ENCODE peak calls at places on chromosomes 11 and 22, in eight cellular contexts. One of them, this sample, is unnamed. For H3K9me3, the result is how much of the 10 kb centered on the place peaks cover.

GRCh38 chr11:129946965-129947364 is 51.6 kb upstream of the NFRKB start:
- DNase-seq in body of pancreas: no peak
- DNase-seq in CD8-positive, alpha-beta T cell: no peak
- DNase-seq in stomach: no peak
- DNase-seq in WERI-Rb-1: no peak
- DNase-seq in CD4-positive, alpha-beta memory T cell: no peak
- DNase-seq in hepatocyte: no peak
- DNase-seq in neural progenitor cell: no peak
- DNase-seq in this sample: no peak

GRCh38 chr11:70398834-70399680 is 728 bp downstream of the CTTN start:
- DNase-seq in neural progenitor cell: no peak
- DNase-seq in hepatocyte: peak
- DNase-seq in WERI-Rb-1: no peak
- DNase-seq in body of pancreas: peak
- DNase-seq in CD8-positive, alpha-beta T cell: no peak
- DNase-seq in CD4-positive, alpha-beta memory T cell: no peak
- DNase-seq in stomach: peak
- DNase-seq in this sample: no peak

GRCh38 chr11:43582024-43582836 is 98.3 kb upstream of the HSD17B12 start:
- DNase-seq in stomach: no peak
- DNase-seq in CD8-positive, alpha-beta T cell: no peak
- DNase-seq in hepatocyte: no peak
- DNase-seq in body of pancreas: no peak
- DNase-seq in neural progenitor cell: no peak
- DNase-seq in WERI-Rb-1: no peak
- DNase-seq in CD4-positive, alpha-beta memory T cell: no peak
- DNase-seq in this sample: no peak

GRCh38 chr22:25783856-25784255 is 41.9 kb downstream of the MYO18B start:
- DNase-seq in stomach: no peak
- DNase-seq in CD8-positive, alpha-beta T cell: no peak
- DNase-seq in neural progenitor cell: no peak
- DNase-seq in body of pancreas: no peak
- DNase-seq in WERI-Rb-1: no peak
- DNase-seq in hepatocyte: no peak
- DNase-seq in CD4-positive, alpha-beta memory T cell: no peak
- DNase-seq in this sample: no peak

GRCh38 chr11:58739725-58740430 is 8.1 kb upstream of the GLYAT start:
- DNase-seq in stomach: no peak
- DNase-seq in body of pancreas: no peak
- DNase-seq in CD4-positive, alpha-beta memory T cell: no peak
- DNase-seq in hepatocyte: no peak
- DNase-seq in neural progenitor cell: no peak
- DNase-seq in CD8-positive, alpha-beta T cell: no peak
- DNase-seq in WERI-Rb-1: no peak
- DNase-seq in this sample: no peak

GRCh38 chr22:43228330-43228729 is 41.4 kb upstream of the TTLL12 start:
- DNase-seq in hepatocyte: peak
- DNase-seq in CD4-positive, alpha-beta memory T cell: no peak
- DNase-seq in stomach: peak
- DNase-seq in WERI-Rb-1: peak
- DNase-seq in neural progenitor cell: peak
- DNase-seq in body of pancreas: no peak
- DNase-seq in CD8-positive, alpha-beta T cell: peak
- DNase-seq in this sample: no peak

GRCh38 chr11:66547662-66548009 is 933 bp downstream of the ACTN3 start:
- DNase-seq in body of pancreas: no peak
- DNase-seq in neural progenitor cell: peak
- DNase-seq in WERI-Rb-1: no peak
- DNase-seq in stomach: no peak
- DNase-seq in CD4-positive, alpha-beta memory T cell: no peak
- DNase-seq in hepatocyte: no peak
- DNase-seq in CD8-positive, alpha-beta T cell: no peak
- DNase-seq in this sample: no peak

GRCh38 chr22:26590525-26590858 is 560 bp upstream of the TPST2 start:
- DNase-seq in hepatocyte: no peak
- DNase-seq in neural progenitor cell: no peak
- DNase-seq in CD4-positive, alpha-beta memory T cell: no peak
- DNase-seq in body of pancreas: no peak
- DNase-seq in CD8-positive, alpha-beta T cell: no peak
- DNase-seq in WERI-Rb-1: no peak
- DNase-seq in stomach: no peak
- DNase-seq in this sample: no peak

GRCh38 chr11:41246399-41246745 is 213.1 kb downstream of the LRRC4C start:
- DNase-seq in neural progenitor cell: no peak
- DNase-seq in body of pancreas: no peak
- DNase-seq in CD4-positive, alpha-beta memory T cell: no peak
- DNase-seq in stomach: no peak
- DNase-seq in WERI-Rb-1: no peak
- DNase-seq in CD8-positive, alpha-beta T cell: no peak
- DNase-seq in hepatocyte: no peak
- DNase-seq in this sample: no peak

GRCh38 chr11:64854534-64855502 is 10.4 kb upstream of the CDC42BPG start:
- DNase-seq in CD8-positive, alpha-beta T cell: peak
- DNase-seq in WERI-Rb-1: no peak
- DNase-seq in hepatocyte: peak
- DNase-seq in CD4-positive, alpha-beta memory T cell: peak
- DNase-seq in neural progenitor cell: no peak
- DNase-seq in body of pancreas: peak
- DNase-seq in stomach: peak
- DNase-seq in this sample: no peak

GRCh38 chr22:26479043-26479791 is 4.4 kb downstream of the HPS4 start:
- DNase-seq in neural progenitor cell: no peak
- DNase-seq in body of pancreas: no peak
- DNase-seq in CD4-positive, alpha-beta memory T cell: no peak
- DNase-seq in WERI-Rb-1: peak
- DNase-seq in hepatocyte: no peak
- DNase-seq in stomach: no peak
- DNase-seq in CD8-positive, alpha-beta T cell: no peak
- DNase-seq in this sample: no peak

GRCh38 chr11:64339754-64340408 is at the start of gene CCDC88B:
- DNase-seq in neural progenitor cell: no peak
- DNase-seq in body of pancreas: no peak
- DNase-seq in hepatocyte: peak
- DNase-seq in stomach: peak
- DNase-seq in CD4-positive, alpha-beta memory T cell: peak
- DNase-seq in CD8-positive, alpha-beta T cell: peak
- DNase-seq in WERI-Rb-1: peak
- DNase-seq in this sample: peak

GRCh38 chr11:12669930-12670329 is 4.3 kb upstream of the TEAD1 start:
- DNase-seq in CD4-positive, alpha-beta memory T cell: no peak
- DNase-seq in CD8-positive, alpha-beta T cell: no peak
- DNase-seq in hepatocyte: no peak
- DNase-seq in neural progenitor cell: no peak
- DNase-seq in WERI-Rb-1: no peak
- DNase-seq in stomach: no peak
- DNase-seq in body of pancreas: no peak
- DNase-seq in this sample: no peak

GRCh38 chr11:704799-705645 is 1.0 kb upstream of the EPS8L2 start:
- DNase-seq in WERI-Rb-1: no peak
- DNase-seq in CD4-positive, alpha-beta memory T cell: peak
- DNase-seq in body of pancreas: peak
- DNase-seq in neural progenitor cell: no peak
- DNase-seq in hepatocyte: peak
- DNase-seq in stomach: peak
- DNase-seq in CD8-positive, alpha-beta T cell: no peak
- DNase-seq in this sample: no peak

GRCh38 chr11:61752925-61753551 is 602 bp downstream of the MYRF start:
- DNase-seq in body of pancreas: no peak
- DNase-seq in WERI-Rb-1: no peak
- DNase-seq in stomach: no peak
- DNase-seq in CD4-positive, alpha-beta memory T cell: no peak
- DNase-seq in neural progenitor cell: no peak
- DNase-seq in hepatocyte: no peak
- DNase-seq in CD8-positive, alpha-beta T cell: no peak
- DNase-seq in this sample: no peak

GRCh38 chr22:49624421-49625177 is 203.1 kb downstream of the BRD1 start:
- DNase-seq in CD8-positive, alpha-beta T cell: no peak
- DNase-seq in CD4-positive, alpha-beta memory T cell: no peak
- DNase-seq in body of pancreas: no peak
- DNase-seq in stomach: no peak
- DNase-seq in WERI-Rb-1: no peak
- DNase-seq in hepatocyte: no peak
- DNase-seq in neural progenitor cell: no peak
- DNase-seq in this sample: no peak

GRCh38 chr11:129333873-129334272 is 41.8 kb upstream of the BARX2 start:
- DNase-seq in hepatocyte: no peak
- DNase-seq in CD8-positive, alpha-beta T cell: no peak
- DNase-seq in neural progenitor cell: no peak
- DNase-seq in WERI-Rb-1: no peak
- DNase-seq in stomach: no peak
- DNase-seq in body of pancreas: no peak
- DNase-seq in CD4-positive, alpha-beta memory T cell: no peak
- DNase-seq in this sample: no peak

GRCh38 chr11:86398106-86398505 is 23.4 kb downstream of the CCDC81 start:
- DNase-seq in body of pancreas: no peak
- DNase-seq in CD8-positive, alpha-beta T cell: no peak
- DNase-seq in stomach: no peak
- DNase-seq in hepatocyte: no peak
- DNase-seq in CD4-positive, alpha-beta memory T cell: no peak
- DNase-seq in WERI-Rb-1: no peak
- DNase-seq in neural progenitor cell: no peak
- DNase-seq in this sample: no peak

DNA sequence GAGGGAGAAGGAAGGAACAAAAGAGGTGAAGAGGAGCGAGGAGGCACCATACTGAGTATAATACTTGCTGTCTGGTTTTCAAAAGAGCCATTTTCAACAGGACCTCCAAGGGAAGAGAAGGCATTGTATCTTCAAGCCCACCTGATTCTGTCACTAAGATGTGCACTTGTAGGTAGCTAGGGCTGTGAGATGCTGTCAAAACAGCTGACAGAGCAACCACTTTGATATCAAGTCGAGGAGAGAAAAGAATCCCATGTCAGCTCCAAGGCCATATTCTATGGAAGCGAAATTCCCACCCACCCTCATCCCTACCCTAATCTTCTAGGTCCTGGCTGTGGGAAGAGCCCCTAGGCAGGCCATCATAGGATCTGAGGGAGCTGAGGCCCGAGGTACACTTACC is 70.9 kb upstream of the PRDM11 start:
- DNase-seq in hepatocyte: no peak
- DNase-seq in CD4-positive, alpha-beta memory T cell: no peak
- DNase-seq in neural progenitor cell: no peak
- DNase-seq in body of pancreas: no peak
- DNase-seq in CD8-positive, alpha-beta T cell: no peak
- DNase-seq in stomach: no peak
- DNase-seq in WERI-Rb-1: no peak
- DNase-seq in this sample: no peak
- H3K9me3 ChIP-seq in hepatocyte: under half
- H3K9me3 ChIP-seq in CD4-positive, alpha-beta memory T cell: under half
- H3K9me3 ChIP-seq in neural progenitor cell: under half
- H3K9me3 ChIP-seq in body of pancreas: under half
- H3K9me3 ChIP-seq in CD8-positive, alpha-beta T cell: under half
- H3K9me3 ChIP-seq in stomach: under half
- H3K9me3 ChIP-seq in WERI-Rb-1: under half
- H3K9me3 ChIP-seq in this sample: under half

GRCh38 chr22:47798229-47798628 is 1035.8 kb downstream of the TBC1D22A start:
- DNase-seq in CD8-positive, alpha-beta T cell: no peak
- DNase-seq in WERI-Rb-1: no peak
- DNase-seq in hepatocyte: no peak
- DNase-seq in stomach: no peak
- DNase-seq in neural progenitor cell: no peak
- DNase-seq in CD4-positive, alpha-beta memory T cell: no peak
- DNase-seq in body of pancreas: no peak
- DNase-seq in this sample: no peak
- H3K9me3 ChIP-seq in CD8-positive, alpha-beta T cell: under half
- H3K9me3 ChIP-seq in WERI-Rb-1: under half
- H3K9me3 ChIP-seq in hepatocyte: under half
- H3K9me3 ChIP-seq in stomach: under half
- H3K9me3 ChIP-seq in neural progenitor cell: under half
- H3K9me3 ChIP-seq in CD4-positive, alpha-beta memory T cell: under half
- H3K9me3 ChIP-seq in body of pancreas: under half
- H3K9me3 ChIP-seq in this sample: under half

GRCh38 chr11:134843020-134843419 is 431.0 kb upstream of the B3GAT1 start:
- DNase-seq in hepatocyte: no peak
- DNase-seq in WERI-Rb-1: no peak
- DNase-seq in body of pancreas: no peak
- DNase-seq in CD8-positive, alpha-beta T cell: no peak
- DNase-seq in stomach: no peak
- DNase-seq in neural progenitor cell: no peak
- DNase-seq in CD4-positive, alpha-beta memory T cell: no peak
- DNase-seq in this sample: no peak

GRCh38 chr11:134841972-134842371 is 429.9 kb upstream of the B3GAT1 start:
- DNase-seq in hepatocyte: no peak
- DNase-seq in WERI-Rb-1: no peak
- DNase-seq in body of pancreas: no peak
- DNase-seq in stomach: no peak
- DNase-seq in CD8-positive, alpha-beta T cell: no peak
- DNase-seq in CD4-positive, alpha-beta memory T cell: no peak
- DNase-seq in neural progenitor cell: no peak
- DNase-seq in this sample: no peak

GRCh38 chr11:134844838-134845237 is 432.8 kb upstream of the B3GAT1 start:
- DNase-seq in stomach: no peak
- DNase-seq in CD8-positive, alpha-beta T cell: no peak
- DNase-seq in body of pancreas: no peak
- DNase-seq in CD4-positive, alpha-beta memory T cell: no peak
- DNase-seq in neural progenitor cell: no peak
- DNase-seq in hepatocyte: no peak
- DNase-seq in WERI-Rb-1: no peak
- DNase-seq in this sample: no peak

GRCh38 chr11:134845474-134846435 is 433.7 kb upstream of the B3GAT1 start:
- DNase-seq in CD8-positive, alpha-beta T cell: no peak
- DNase-seq in CD4-positive, alpha-beta memory T cell: no peak
- DNase-seq in hepatocyte: no peak
- DNase-seq in stomach: no peak
- DNase-seq in body of pancreas: no peak
- DNase-seq in WERI-Rb-1: no peak
- DNase-seq in neural progenitor cell: no peak
- DNase-seq in this sample: no peak

GRCh38 chr11:134843735-134844134 is 431.7 kb upstream of the B3GAT1 start:
- DNase-seq in neural progenitor cell: no peak
- DNase-seq in CD4-positive, alpha-beta memory T cell: no peak
- DNase-seq in WERI-Rb-1: no peak
- DNase-seq in body of pancreas: no peak
- DNase-seq in hepatocyte: no peak
- DNase-seq in stomach: no peak
- DNase-seq in CD8-positive, alpha-beta T cell: no peak
- DNase-seq in this sample: no peak
- H3K9me3 ChIP-seq in neural progenitor cell: under half
- H3K9me3 ChIP-seq in CD4-positive, alpha-beta memory T cell: under half
- H3K9me3 ChIP-seq in WERI-Rb-1: under half
- H3K9me3 ChIP-seq in body of pancreas: under half
- H3K9me3 ChIP-seq in hepatocyte: under half
- H3K9me3 ChIP-seq in stomach: under half
- H3K9me3 ChIP-seq in CD8-positive, alpha-beta T cell: under half
- H3K9me3 ChIP-seq in this sample: under half

GRCh38 chr11:50267851-50268250 is 235.2 kb downstream of the OR4C45 start:
- DNase-seq in WERI-Rb-1: no peak
- DNase-seq in hepatocyte: no peak
- DNase-seq in CD8-positive, alpha-beta T cell: no peak
- DNase-seq in CD4-positive, alpha-beta memory T cell: no peak
- DNase-seq in body of pancreas: no peak
- DNase-seq in neural progenitor cell: no peak
- DNase-seq in stomach: no peak
- DNase-seq in this sample: no peak
- H3K9me3 ChIP-seq in WERI-Rb-1: under half
- H3K9me3 ChIP-seq in hepatocyte: under half
- H3K9me3 ChIP-seq in CD8-positive, alpha-beta T cell: under half
- H3K9me3 ChIP-seq in CD4-positive, alpha-beta memory T cell: under half
- H3K9me3 ChIP-seq in body of pancreas: under half
- H3K9me3 ChIP-seq in neural progenitor cell: under half
- H3K9me3 ChIP-seq in stomach: under half
- H3K9me3 ChIP-seq in this sample: under half

This sample was measured in T-helper 17 cell.